ENCODE peak calls at places on chromosomes 13 and 19, in seven cellular contexts. B is transverse colon, C is sigmoid colon, E is stomach, T is HepG2, U is K562, R is A549. Q is an unnamed sample.

GRCh38 chr13:20191311-20191901 is 1.3 kb downstream of the GJB2 start:
- DNase-seq in E (no peak), C (no peak), R (no peak), T (no peak), U (no peak), B (peak; percentile 76), Q (no peak)

GRCh38 chr19:16585808-16586476 is 13.7 kb upstream of the SLC35E1 start:
- DNase-seq in T (no peak), U (no peak), E (no peak), B (peak; percentile 62), R (no peak), C (no peak), Q (no peak)

GRCh38 chr19:48991011-48991609 is 2.0 kb downstream of the GYS1 start:
- DNase-seq in T (no peak), B (no peak), E (no peak), C (peak; percentile 67), R (no peak), U (no peak), Q (peak; percentile 18)

GRCh38 chr19:3669134-3669436 is 31.2 kb downstream of the PIP5K1C start:
- DNase-seq in R (no peak), C (no peak), T (no peak), B (no peak), E (no peak), U (no peak), Q (no peak)

GRCh38 chr13:50805805-50806204 is 37.7 kb downstream of the DLEU7 start:
- DNase-seq in C (no peak), E (no peak), U (no peak), B (no peak), R (no peak), T (peak; percentile 5), Q (no peak)

GRCh38 chr13:76473552-76474134 is 412.6 kb downstream of the KCTD12 start:
- DNase-seq in R (peak; percentile 22), U (peak; percentile 60), C (peak; percentile 82), B (peak; percentile 73), T (peak; percentile 76), E (peak; percentile 74), Q (peak; percentile 55)

GRCh38 chr13:96388598-96388997 is 298.7 kb downstream of the HS6ST3 start:
- DNase-seq in E (no peak), R (no peak), T (no peak), B (no peak), U (no peak), C (no peak), Q (no peak)

GRCh38 chr13:45951724-45952123 is 100.2 kb upstream of the SIAH3 start:
- DNase-seq in C (no peak), U (no peak), E (no peak), T (no peak), B (no peak), R (no peak), Q (no peak)

GRCh38 chr13:20127563-20128458 is 33.0 kb downstream of the GJA3 start:
- DNase-seq in E (peak; percentile 70), U (no peak), T (peak; percentile 53), C (peak; percentile 82), B (peak; percentile 77), R (peak; percentile 21), Q (peak; percentile 70)

GRCh38 chr13:86909318-86909717 is 761.9 kb upstream of the SLITRK5 start:
- DNase-seq in R (no peak), E (no peak), C (no peak), T (no peak), B (peak; percentile 76), U (no peak), Q (no peak)

GRCh38 chr13:43304945-43305344 is 281.6 kb downstream of the DNAJC15 start:
- DNase-seq in T (no peak), R (no peak), B (no peak), C (no peak), E (no peak), U (no peak), Q (no peak)

GRCh38 chr19:12884926-12885748 is 1.9 kb downstream of the KLF1 start:
- DNase-seq in R (peak; percentile 54), E (peak; percentile 95), T (peak; percentile 29), C (peak; percentile 85), U (peak; percentile 91), B (peak; percentile 96), Q (no peak)

GRCh38 chr13:51549593-51549992 is 34.7 kb upstream of the WDFY2 start:
- DNase-seq in C (no peak), B (no peak), E (no peak), T (no peak), R (no peak), U (no peak), Q (no peak)

GRCh38 chr19:29375429-29376093 is 150.2 kb upstream of the VSTM2B start:
- DNase-seq in T (no peak), E (peak; percentile 9), B (no peak), R (no peak), U (no peak), C (no peak), Q (no peak)

GRCh38 chr13:79307866-79308298 is 98.2 kb downstream of the RBM26 start:
- DNase-seq in R (no peak), C (no peak), U (no peak), B (no peak), E (no peak), T (no peak), Q (no peak)

GRCh38 chr19:29521291-29522075 is 4.3 kb upstream of the VSTM2B start:
- DNase-seq in E (no peak), B (no peak), R (no peak), T (no peak), C (no peak), U (no peak), Q (no peak)

GRCh38 chr19:7196721-7197168 is 97.5 kb downstream of the INSR start:
- DNase-seq in B (no peak), T (no peak), R (no peak), E (no peak), U (no peak), C (peak; percentile 90), Q (no peak)

GRCh38 chr19:35903550-35904179 is 1.3 kb downstream of the HCST start:
- DNase-seq in R (peak; percentile 76), U (peak; percentile 88), B (peak; percentile 86), E (peak; percentile 77), T (peak; percentile 52), C (peak; percentile 87), Q (peak; percentile 53)

GRCh38 chr13:112756967-112757758 is 67.3 kb downstream of the ATP11A start:
- DNase-seq in U (no peak), R (no peak), E (no peak), T (peak; percentile 99), C (no peak), B (no peak), Q (no peak)

GRCh38 chr13:77760893-77761292 is 63.4 kb downstream of the SLAIN1 start:
- DNase-seq in B (no peak), R (no peak), E (no peak), T (no peak), C (no peak), U (no peak), Q (no peak)

GRCh38 chr19:3547301-3547731 is 8.3 kb downstream of the TEKTIP1 start:
- DNase-seq in U (no peak), R (no peak), C (no peak), T (no peak), B (no peak), E (no peak), Q (no peak)

GRCh38 chr13:80131204-80131603 is 209.7 kb downstream of the SPRY2 start:
- DNase-seq in E (peak; percentile 73), U (no peak), B (peak; percentile 81), R (peak; percentile 49), T (no peak), C (peak; percentile 80), Q (no peak)

GRCh38 chr13:106103779-106104178 is 431.7 kb downstream of the EFNB2 start:
- DNase-seq in R (peak; percentile 19), C (no peak), B (no peak), U (no peak), T (no peak), E (no peak), Q (no peak)

GRCh38 chr13:99498304-99499161 is 2.7 kb upstream of the TM9SF2 start:
- DNase-seq in R (peak; percentile 91), B (peak; percentile 99), T (peak; percentile 96), C (peak; percentile 99), U (peak; percentile 94), E (peak; percentile 98), Q (peak; percentile 97)
- TF ChIP-seq EP300 in R (no peak), B (peak; percentile 26), T (peak; percentile 26), C (no peak), U (peak; percentile 44), E (no peak), Q (no peak)

GRCh38 chr19:55598719-55599467 is 424 bp downstream of the FIZ1 start:
- DNase-seq in R (peak; percentile 91), B (peak; percentile 96), T (peak; percentile 90), U (peak; percentile 86), E (peak; percentile 95), C (peak; percentile 98), Q (peak; percentile 93)
- TF ChIP-seq POLR2A in R (no peak), B (peak; percentile 61), T (no peak), U (peak; percentile 88), E (no peak), C (no peak), Q (peak; percentile 25)

DNA sequence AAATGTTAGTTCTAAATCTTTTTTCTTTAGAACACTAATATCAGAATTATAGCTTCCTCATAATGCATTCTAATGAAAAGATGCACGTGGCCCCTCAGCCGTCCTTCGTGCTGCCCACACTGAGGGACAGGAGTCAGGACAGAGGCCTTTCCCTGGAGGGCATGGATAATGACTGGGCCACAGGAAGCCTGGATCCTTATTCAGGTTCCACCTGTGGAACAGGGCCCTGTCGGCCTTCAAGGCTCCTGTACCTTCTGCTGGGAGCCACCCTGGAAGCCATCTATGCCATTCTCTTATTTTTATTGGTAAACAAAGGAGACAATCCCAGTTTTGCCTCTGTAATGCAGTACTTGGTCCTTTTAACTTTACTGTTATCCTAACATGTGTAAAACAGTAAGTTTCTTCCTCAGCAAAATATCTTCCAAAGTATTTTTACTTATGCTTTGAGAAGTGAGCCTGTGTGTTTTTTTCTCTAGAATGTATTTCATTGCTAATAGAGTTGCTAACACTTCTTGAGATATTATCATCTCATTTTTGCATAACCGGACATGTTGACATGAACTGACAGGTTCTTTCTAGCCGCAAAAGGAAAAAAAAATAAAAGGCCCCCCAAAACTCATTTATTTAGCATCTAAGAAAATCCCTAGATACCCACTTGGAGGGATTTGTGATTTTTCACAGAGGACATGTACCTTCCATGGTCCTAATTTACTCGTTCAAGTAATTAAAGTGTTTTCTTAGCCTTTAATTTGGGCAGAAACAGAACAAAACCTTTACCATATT is 6.0 kb downstream of the GPR183 start:
- DNase-seq in U (no peak), E (no peak), R (no peak), B (no peak), C (no peak), T (no peak), Q (no peak)
- H3K4me1 ChIP-seq in U (peaks cover 3% of the 10 kb centered on the region), E (peaks cover 7% of the 10 kb centered on the region), R (no peaks in the 10 kb centered on the region), B (peaks cover 19% of the 10 kb centered on the region), C (peaks cover 50% of the 10 kb centered on the region), T (no peaks in the 10 kb centered on the region), Q (no peaks in the 10 kb centered on the region)

GRCh38 chr19:18008814-18009213 is 844 bp downstream of the ARRDC2 start:
- DNase-seq in E (no peak), T (no peak), B (no peak), C (no peak), R (no peak), U (no peak), Q (no peak)

GRCh38 chr19:18009412-18010066 is 1.6 kb downstream of the ARRDC2 start:
- DNase-seq in E (no peak), R (no peak), B (no peak), T (peak; percentile 64), C (no peak), U (no peak), Q (no peak)

GRCh38 chr19:18006895-18007604 is 920 bp upstream of the ARRDC2 start:
- DNase-seq in B (peak; percentile 88), R (peak; percentile 75), E (peak; percentile 87), T (peak; percentile 46), U (peak; percentile 79), C (peak; percentile 91), Q (peak; percentile 90)

GRCh38 chr19:18007605-18007938 is 398 bp upstream of the ARRDC2 start:
- DNase-seq in C (no peak), B (no peak), R (no peak), U (no peak), E (no peak), T (no peak), Q (no peak)

GRCh38 chr19:18007939-18008673 is at the start of gene ARRDC2:
- DNase-seq in R (no peak), B (peak; percentile 91), T (peak; percentile 44), U (peak; percentile 72), E (peak; percentile 90), C (peak; percentile 96), Q (peak; percentile 89)
- TF ChIP-seq EP300 in R (no peak), B (no peak), T (no peak), U (no peak), E (no peak), C (no peak), Q (no peak)